ENCODE peak calls at places on chromosomes 13 and 19, in eight cellular contexts. W is osteoblast, V is GM12865, K is left ventricle myocardium inferior, H is cardiac fibroblast, J is neural progenitor cell, M is upper lobe of right lung, Q is aorta. D is an unnamed sample.

GRCh38 chr19:58346961-58347929 is 6.0 kb downstream of the A1BG start:
- DNase-seq in W (peak; percentile 95), V (peak; percentile 90), K (peak; percentile 60), H (peak; percentile 66), J (peak; percentile 89), M (peak; percentile 79), Q (peak; percentile 81), D (no peak)

GRCh38 chr13:109332501-109333499 is 453.6 kb downstream of the IRS2 start:
- DNase-seq in W (no peak), V (no peak), K (no peak), H (no peak), J (no peak), M (no peak), Q (no peak), D (no peak)

GRCh38 chr13:27921421-27921960 is 1.7 kb downstream of the PDX1 start:
- DNase-seq in W (peak; percentile 58), V (no peak), K (no peak), H (no peak), J (peak; percentile 43), M (no peak), Q (no peak), D (no peak)

GRCh38 chr19:55348317-55349034 is 6.0 kb downstream of the COX6B2 start:
- DNase-seq in W (no peak), V (no peak), K (no peak), H (no peak), J (peak; percentile 63), M (peak; percentile 76), Q (no peak), D (no peak)

GRCh38 chr13:49859568-49859967 is 67.1 kb upstream of the KPNA3 start:
- DNase-seq in W (no peak), V (no peak), K (no peak), H (peak; percentile 97), J (no peak), M (no peak), Q (no peak), D (peak; percentile 87)

GRCh38 chr19:452829-453228 is 8.0 kb downstream of the SHC2 start:
- DNase-seq in W (peak; percentile 82), V (no peak), K (no peak), H (no peak), J (no peak), M (peak; percentile 52), Q (peak; percentile 69), D (no peak)

GRCh38 chr13:73073050-73073449 is 14.2 kb downstream of the KLF5 start:
- DNase-seq in W (peak; percentile 58), V (no peak), K (no peak), H (no peak), J (no peak), M (no peak), Q (no peak), D (no peak)

GRCh38 chr19:5993516-5994406 is 15.8 kb upstream of the RANBP3 start:
- DNase-seq in W (peak; percentile 81), V (no peak), K (peak; percentile 55), H (no peak), J (no peak), M (peak; percentile 82), Q (no peak), D (no peak)

GRCh38 chr19:45815501-45816216 is 551 bp upstream of the RSPH6A start:
- DNase-seq in W (peak; percentile 54), V (no peak), K (peak; percentile 28), H (no peak), J (peak; percentile 85), M (no peak), Q (no peak), D (no peak)

GRCh38 chr19:41353466-41354342 is at the start of gene TGFB1:
- DNase-seq in W (peak; percentile 99), V (peak; percentile 96), K (peak; percentile 89), H (peak; percentile 88), J (peak; percentile 85), M (peak; percentile 94), Q (peak; percentile 97), D (peak; percentile 54)

GRCh38 chr13:42574435-42575311 is 721 bp downstream of the TNFSF11 start:
- DNase-seq in W (peak; percentile 68), V (peak; percentile 58), K (no peak), H (no peak), J (peak; percentile 18), M (no peak), Q (no peak), D (no peak)

GRCh38 chr13:87814444-87814843 is 143.3 kb downstream of the SLITRK5 start:
- DNase-seq in W (no peak), V (no peak), K (no peak), H (no peak), J (no peak), M (no peak), Q (no peak), D (no peak)

GRCh38 chr19:29680447-29680846 is 15.2 kb downstream of the PLEKHF1 start:
- DNase-seq in W (peak; percentile 86), V (peak; percentile 91), K (peak; percentile 53), H (no peak), J (no peak), M (peak; percentile 77), Q (no peak), D (no peak)

GRCh38 chr19:10430505-10431253 is 10.3 kb downstream of the PDE4A start:
- DNase-seq in W (peak; percentile 98), V (peak; percentile 52), K (peak; percentile 72), H (peak; percentile 32), J (peak; percentile 44), M (peak; percentile 88), Q (peak; percentile 86), D (no peak)

GRCh38 chr19:1471514-1472107 is 7.4 kb downstream of the C19orf25 start:
- DNase-seq in W (peak; percentile 96), V (no peak), K (no peak), H (no peak), J (peak; percentile 49), M (no peak), Q (no peak), D (no peak)

GRCh38 chr13:58804832-58805231 is 1173.3 kb downstream of the PCDH17 start:
- DNase-seq in W (no peak), V (no peak), K (no peak), H (no peak), J (no peak), M (no peak), Q (no peak), D (no peak)

GRCh38 chr19:41175825-41176734 is 16.9 kb upstream of the CYP2S1 start:
- DNase-seq in W (peak; percentile 95), V (no peak), K (peak; percentile 27), H (peak; percentile 65), J (peak; percentile 67), M (peak; percentile 85), Q (no peak), D (peak; percentile 18)

GRCh38 chr13:79987323-79987722 is 353.6 kb downstream of the SPRY2 start:
- DNase-seq in W (no peak), V (no peak), K (no peak), H (peak; percentile 79), J (no peak), M (no peak), Q (no peak), D (no peak)

GRCh38 chr19:8552810-8553209 is 24.4 kb downstream of the MYO1F start:
- DNase-seq in W (peak; percentile 65), V (peak; percentile 37), K (no peak), H (peak; percentile 43), J (peak; percentile 57), M (no peak), Q (no peak), D (no peak)

GRCh38 chr19:16435238-16435911 is 36.4 kb downstream of the EPS15L1 start:
- DNase-seq in W (peak; percentile 97), V (no peak), K (peak; percentile 40), H (peak; percentile 98), J (no peak), M (no peak), Q (no peak), D (peak; percentile 94)

DNA sequence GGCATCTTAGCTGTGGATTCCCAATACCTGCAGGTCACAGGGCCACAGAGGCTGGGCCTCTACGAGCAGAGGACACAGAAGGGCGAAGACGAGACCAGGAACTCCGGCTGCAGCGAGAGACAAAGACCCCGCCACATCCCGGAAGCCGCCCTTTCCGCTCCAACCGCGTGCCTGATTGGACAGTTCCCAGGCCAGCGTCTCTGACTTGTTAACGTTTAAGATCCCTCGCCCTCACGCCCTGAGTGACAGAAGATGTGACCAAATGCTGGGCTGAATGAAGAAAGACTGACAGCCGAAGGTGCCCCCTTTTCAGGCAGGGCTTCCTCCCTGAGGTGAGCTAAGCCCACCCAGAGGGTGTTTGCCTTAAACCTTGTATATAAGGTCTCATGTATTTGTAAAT is at the start of gene ZNF98:
- DNase-seq in W (no peak), V (no peak), K (peak; percentile 38), H (no peak), J (no peak), M (no peak), Q (peak; percentile 87), D (no peak)
- H3K4me3 ChIP-seq in W (no peak within 1 kb of the TSS), V (no peak within 1 kb of the TSS), K (peak within 1 kb of the TSS; percentile 49), H (no peak within 1 kb of the TSS), J (no peak within 1 kb of the TSS), M (no peak within 1 kb of the TSS), Q (peak within 1 kb of the TSS; percentile 10), D (no peak within 1 kb of the TSS)

DNA sequence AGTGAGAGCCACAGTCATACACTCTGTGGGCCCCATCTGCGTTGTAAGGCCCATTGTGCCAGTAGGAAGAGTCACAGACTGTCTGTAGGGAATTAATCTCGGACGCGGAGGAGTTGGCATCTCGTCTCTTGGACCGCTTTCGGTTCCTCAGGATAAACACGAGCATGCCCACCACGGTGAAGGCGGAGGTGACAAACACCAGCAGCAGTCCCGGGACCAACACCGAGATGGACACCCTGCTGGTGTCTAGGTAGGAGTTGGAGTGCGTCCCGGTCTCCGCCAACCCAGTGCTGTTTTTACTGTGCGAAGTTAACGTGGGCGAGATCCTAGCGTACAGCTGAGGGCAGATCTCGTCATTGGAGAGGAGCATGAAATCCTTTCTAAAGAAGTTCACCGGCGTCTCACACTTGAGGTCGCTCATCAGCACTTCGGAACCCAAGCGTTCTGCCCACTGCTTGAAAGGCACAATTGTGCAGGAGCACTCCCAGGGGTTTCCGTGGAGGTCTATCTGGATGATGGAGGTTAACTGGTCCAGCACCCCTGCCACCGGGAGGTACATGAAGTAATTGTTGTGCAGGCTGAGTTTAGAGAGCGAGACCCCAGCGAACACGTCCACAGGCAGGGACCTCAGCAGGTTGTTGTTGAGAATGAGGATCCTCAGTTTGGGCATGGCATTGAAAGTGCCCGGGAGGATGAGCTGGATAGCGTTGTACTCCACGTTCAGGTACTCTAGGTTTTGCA is 2.7 kb downstream of the SLITRK1 start:
- DNase-seq in W (no peak), V (no peak), K (no peak), H (no peak), J (peak; percentile 43), M (no peak), Q (peak; percentile 52), D (no peak)
- H3K4me3 ChIP-seq in W (peak overlapping the region; percentile 67), V (no peak overlapping the region), K (peak overlapping the region; percentile 17), H (peak overlapping the region; percentile 9), J (peak overlapping the region; percentile 65), M (no peak overlapping the region), Q (peak overlapping the region; percentile 30), D (peak overlapping the region; percentile 36)

GRCh38 chr19:39405261-39405912 is 1.3 kb upstream of the ZFP36 start:
- DNase-seq in W (peak; percentile 72), V (no peak), K (no peak), H (no peak), J (no peak), M (no peak), Q (no peak), D (no peak)
- H3K4me3 ChIP-seq in W (no peak overlapping the region), V (peak overlapping the region; percentile 73), K (peak overlapping the region; percentile 87), H (no peak overlapping the region), J (no peak overlapping the region), M (peak overlapping the region; percentile 97), Q (no peak overlapping the region), D (no peak overlapping the region)

DNA sequence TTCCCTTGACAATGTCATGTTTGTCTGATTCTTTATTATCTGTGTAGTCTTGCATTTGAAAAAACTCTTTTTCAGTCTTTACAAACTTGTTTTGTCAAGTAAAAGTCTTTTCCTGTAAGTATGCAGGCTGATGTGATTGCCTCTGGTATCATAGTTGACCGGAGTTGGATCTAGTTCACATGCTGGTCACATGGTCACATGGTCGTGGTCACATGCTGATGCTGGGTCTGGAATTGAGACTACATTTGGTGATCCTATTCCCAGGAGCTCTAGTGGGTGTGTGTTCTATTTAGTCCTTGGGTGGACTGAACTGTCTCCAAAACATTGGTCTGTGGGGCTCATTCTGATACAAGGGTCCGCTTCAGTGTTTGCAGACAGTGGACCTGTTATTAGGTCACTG is 1798.8 kb upstream of the PRR20A start:
- DNase-seq in W (no peak), V (no peak), K (no peak), H (no peak), J (no peak), M (no peak), Q (no peak), D (no peak)
- H3K4me3 ChIP-seq in W (no peak overlapping the region), V (no peak overlapping the region), K (no peak overlapping the region), H (no peak overlapping the region), J (no peak overlapping the region), M (no peak overlapping the region), Q (no peak overlapping the region), D (no peak overlapping the region)

D was measured in skeletal muscle cell.